ENCODE peak calls at places on chromosome 1, in six cellular contexts. N is A549; Z is CD8-positive, alpha-beta T cell; W is IMR-90; G is cardiac muscle cell; C is mammary epithelial cell. P is an unnamed sample.

GRCh38 chr1:174262747-174263241 is 103.5 kb downstream of the RABGAP1L start:
- DNase-seq in G (peak; percentile 74), W (peak; percentile 65), N (peak; percentile 53), C (peak; percentile 70), Z (no peak), P (no peak)

GRCh38 chr1:178267646-178268094 is 173.8 kb downstream of the RASAL2 start:
- DNase-seq in G (peak; percentile 44), N (peak; percentile 45), C (peak; percentile 44), W (peak; percentile 40), Z (no peak), P (no peak)

GRCh38 chr1:156623946-156624813 is 5.0 kb downstream of the HAPLN2 start:
- DNase-seq in W (peak; percentile 24), G (peak; percentile 59), N (peak; percentile 78), Z (peak; percentile 49), C (peak; percentile 45), P (peak; percentile 70)

GRCh38 chr1:84089470-84090261 is 54.4 kb upstream of the PRKACB start:
- DNase-seq in C (peak; percentile 88), W (peak; percentile 51), Z (no peak), G (peak; percentile 62), N (peak; percentile 32), P (no peak)

GRCh38 chr1:11383553-11384169 is 95.3 kb upstream of the DISP3 start:
- DNase-seq in N (no peak), W (no peak), G (peak; percentile 22), C (peak; percentile 41), Z (no peak), P (no peak)

GRCh38 chr1:180227843-180228647 is 2.0 kb upstream of the LHX4 start:
- DNase-seq in N (no peak), W (no peak), C (no peak), Z (no peak), G (no peak), P (no peak)

GRCh38 chr1:224435318-224435763 is 744 bp upstream of the WDR26 start:
- DNase-seq in N (no peak), Z (peak; percentile 14), W (peak; percentile 95), C (peak; percentile 72), G (peak; percentile 59), P (no peak)

GRCh38 chr1:117970251-117970650 is 40.7 kb downstream of the WDR3 start:
- DNase-seq in Z (no peak), W (no peak), G (no peak), C (no peak), N (no peak), P (no peak)

GRCh38 chr1:51919684-51920083 is 41.2 kb upstream of the NRDC start:
- DNase-seq in C (no peak), W (no peak), G (no peak), N (no peak), Z (no peak), P (no peak)

GRCh38 chr1:245856944-245857531 is 650.0 kb downstream of the SMYD3 start:
- DNase-seq in W (peak; percentile 95), Z (no peak), N (peak; percentile 49), G (peak; percentile 78), C (peak; percentile 75), P (no peak)

GRCh38 chr1:27099904-27100796 is 54.8 kb downstream of the SLC9A1 start:
- DNase-seq in N (no peak), G (peak; percentile 85), Z (no peak), C (no peak), W (no peak), P (peak; percentile 78)

GRCh38 chr1:147267711-147268110 is 25.2 kb downstream of the CHD1L start:
- DNase-seq in G (peak; percentile 43), N (no peak), W (no peak), Z (no peak), C (no peak), P (no peak)

GRCh38 chr1:183590225-183591191 is at the start of gene NCF2:
- DNase-seq in C (peak; percentile 68), W (peak; percentile 57), G (no peak), Z (no peak), N (no peak), P (no peak)

GRCh38 chr1:66733348-66734017 is 18.8 kb upstream of the DYNLT5 start:
- DNase-seq in G (no peak), N (peak; percentile 1), C (peak; percentile 38), Z (no peak), W (no peak), P (no peak)

GRCh38 chr1:234271243-234271606 is 102.0 kb upstream of the COA6 start:
- DNase-seq in G (no peak), N (no peak), C (no peak), Z (no peak), W (no peak), P (no peak)

GRCh38 chr1:48026275-48026674 is 29.1 kb upstream of the TRABD2B start:
- DNase-seq in Z (no peak), N (peak; percentile 12), C (peak; percentile 97), W (peak; percentile 4), G (peak; percentile 70), P (no peak)

GRCh38 chr1:223022641-223023473 is 120.2 kb downstream of the TLR5 start:
- DNase-seq in Z (no peak), N (no peak), G (no peak), C (no peak), W (no peak), P (no peak)

GRCh38 chr1:201020647-201021332 is 2.7 kb downstream of the KIF21B start:
- DNase-seq in C (no peak), N (peak; percentile 41), Z (peak; percentile 35), G (peak; percentile 74), W (no peak), P (no peak)

GRCh38 chr1:31757989-31758388 is 6.2 kb downstream of the ADGRB2 start:
- DNase-seq in W (no peak), Z (no peak), C (no peak), G (no peak), N (no peak), P (no peak)

GRCh38 chr1:234604726-234605492 is 5.1 kb downstream of the IRF2BP2 start:
- DNase-seq in N (no peak), W (peak; percentile 83), C (peak; percentile 47), Z (no peak), G (peak; percentile 59), P (no peak)

GRCh38 chr1:153312569-153313186 is at the start of gene PGLYRP3:
- DNase-seq in C (peak; percentile 56), W (no peak), G (no peak), N (peak; percentile 9), Z (no peak), P (no peak)

GRCh38 chr1:110060034-110060661 is 10.3 kb downstream of the ALX3 start:
- DNase-seq in N (peak; percentile 52), W (no peak), C (no peak), Z (peak; percentile 80), G (peak; percentile 38), P (peak; percentile 43)

GRCh38 chr1:56773341-56774066 is 45.7 kb downstream of the FYB2 start:
- DNase-seq in N (no peak), Z (no peak), C (no peak), W (peak; percentile 11), G (no peak), P (no peak)

GRCh38 chr1:24096009-24096736 is 15.8 kb downstream of the MYOM3 start:
- DNase-seq in C (no peak), W (no peak), N (no peak), Z (no peak), G (no peak), P (peak; percentile 89)

GRCh38 chr1:41315482-41315823 is 45.8 kb upstream of the FOXO6 start:
- DNase-seq in N (no peak), W (peak; percentile 17), G (peak; percentile 76), C (no peak), Z (no peak), P (no peak)

GRCh38 chr1:235122348-235122747 is 6.3 kb downstream of the TOMM20 start:
- DNase-seq in N (no peak), W (no peak), Z (no peak), G (no peak), C (no peak), P (no peak)

DNA sequence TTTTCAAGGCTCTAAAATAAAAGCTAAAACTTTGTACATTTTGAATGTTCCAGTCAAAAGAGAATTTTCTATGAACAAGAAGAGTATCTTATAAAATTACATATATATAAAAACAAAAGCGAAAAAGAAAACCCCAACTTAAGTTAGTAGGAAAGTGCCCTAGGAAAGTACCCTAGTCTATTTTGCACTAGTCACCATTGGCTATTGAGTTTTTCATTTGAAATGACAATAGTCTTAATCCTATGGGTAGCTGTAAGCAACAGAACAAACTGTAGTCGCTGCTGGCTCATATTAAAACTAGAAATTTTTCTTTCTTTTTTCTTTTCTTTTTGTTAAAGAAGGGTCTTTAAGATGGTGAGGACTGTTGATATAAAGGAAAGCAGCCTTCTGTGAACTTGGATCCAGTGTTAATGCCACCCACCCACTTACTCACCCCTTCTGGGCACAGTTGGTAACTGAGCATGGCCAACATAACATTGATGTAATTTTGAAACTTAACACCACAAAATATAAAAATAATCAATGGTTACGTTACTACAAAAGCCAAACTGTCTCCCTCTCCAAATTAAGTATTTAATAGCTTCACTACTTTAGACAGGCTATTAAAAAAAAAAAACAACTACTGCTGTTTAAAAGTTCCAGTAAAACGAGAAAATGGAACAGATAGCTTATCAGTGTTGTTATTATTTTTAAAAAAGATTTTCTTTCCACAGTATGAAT is 177.0 kb downstream of the EIF4G3 start:
- DNase-seq in Z (no peak), G (no peak), C (no peak), N (no peak), W (no peak), P (no peak)
- H3K4me1 ChIP-seq in Z (no peaks in the 10 kb centered on the region), G (peaks cover 5% of the 10 kb centered on the region), C (no peaks in the 10 kb centered on the region), N (peaks cover 19% of the 10 kb centered on the region), W (no peaks in the 10 kb centered on the region), P (peaks cover 41% of the 10 kb centered on the region)

DNA sequence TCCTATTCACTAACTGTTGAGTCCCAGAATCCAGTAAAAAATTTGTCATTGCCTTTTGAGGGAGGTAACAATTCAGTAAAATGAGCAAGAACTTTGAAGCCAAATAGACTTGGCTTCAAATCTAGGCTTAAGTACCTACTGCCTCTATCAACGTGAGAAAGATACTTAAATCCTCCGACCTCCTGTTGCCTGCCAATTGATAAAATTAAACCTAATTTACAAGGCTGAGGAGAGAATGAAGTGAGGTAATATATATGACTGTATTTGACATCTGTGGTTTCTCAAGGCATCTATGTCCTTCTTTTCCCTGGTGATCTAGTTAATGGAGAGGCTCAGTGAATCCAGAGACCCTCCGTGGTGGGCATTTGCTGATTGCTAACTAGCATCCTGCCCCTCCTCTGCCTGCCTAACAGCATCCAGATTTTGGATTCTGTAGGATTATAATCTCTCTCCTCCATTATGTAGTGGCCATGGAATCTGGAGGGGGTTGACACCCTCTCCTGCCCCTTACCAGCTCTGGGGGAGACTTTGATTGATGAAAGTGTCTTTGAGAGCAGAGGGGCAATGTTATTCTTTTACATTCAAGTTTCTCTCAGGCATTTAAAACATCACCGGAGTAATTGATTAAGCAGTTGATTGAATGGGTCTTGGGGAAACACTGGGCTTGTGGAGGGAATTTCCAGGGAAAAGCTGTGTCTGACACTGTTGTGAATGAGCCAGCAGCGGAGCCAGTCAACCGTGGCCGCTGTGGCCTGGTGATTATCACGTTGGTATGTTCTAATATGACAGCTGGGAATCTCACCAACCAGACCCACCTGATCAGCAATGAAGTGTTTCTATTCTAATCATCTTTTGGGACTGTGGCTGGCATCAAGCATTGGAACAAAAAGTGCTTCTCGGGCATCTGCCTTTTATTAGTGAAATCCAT is 140.7 kb upstream of the FAM78B start:
- DNase-seq in Z (no peak), G (no peak), W (no peak), C (no peak), N (no peak), P (no peak)
- TF ChIP-seq CTCF in Z (no peak), G (no peak), W (no peak), C (no peak), N (no peak), P (no peak)

GRCh38 chr1:115677570-115677969 is 35.8 kb downstream of the VANGL1 start:
- DNase-seq in N (no peak), G (no peak), C (no peak), Z (no peak), W (no peak), P (no peak)
- H3K27ac ChIP-seq in N (no peak overlapping the region), G (no peak overlapping the region), C (no peak overlapping the region), Z (no peak overlapping the region), W (no peak overlapping the region), P (no peak overlapping the region)

GRCh38 chr1:39633422-39633821 is 6.0 kb downstream of the HEYL start:
- DNase-seq in N (no peak), C (no peak), G (no peak), Z (no peak), W (no peak), P (no peak)
- H3K4me1 ChIP-seq in N (no peaks in the 10 kb centered on the region), C (no peaks in the 10 kb centered on the region), G (no peaks in the 10 kb centered on the region), Z (no peaks in the 10 kb centered on the region), W (no peaks in the 10 kb centered on the region), P (peaks cover 5% of the 10 kb centered on the region)

P was measured in psoas muscle.